ENCODE peak calls at places on chromosomes 7 and 10, in nine cellular contexts. N, B, W, E, L, G, K, Z and F are unnamed samples. For H3K4me1, the result is how much of the 10 kb centered on the place peaks cover.

GRCh38 chr10:78286675-78287074 is 253.0 kb downstream of the RPS24 start:
- DNase-seq in E (no peak), K (no peak), N (no peak), L (no peak), Z (no peak), G (no peak), B (no peak), W (no peak), F (no peak)

GRCh38 chr10:29254123-29255046 is 34.5 kb upstream of the LYZL1 start:
- DNase-seq in Z (peak), N (no peak), K (peak), E (peak), L (peak), G (peak), W (no peak), B (peak), F (no peak)

GRCh38 chr7:55170335-55170734 is 151.5 kb downstream of the EGFR start:
- DNase-seq in K (no peak), G (no peak), E (no peak), L (no peak), N (no peak), B (no peak), Z (no peak), W (no peak), F (no peak)

GRCh38 chr10:36676321-36677169 is 448.9 kb upstream of the ANKRD30A start:
- DNase-seq in K (no peak), N (no peak), L (no peak), W (no peak), B (peak), G (peak), E (peak), Z (no peak), F (no peak)

GRCh38 chr7:122944682-122945303 is 50.7 kb downstream of the TAS2R16 start:
- DNase-seq in L (no peak), W (no peak), E (no peak), B (no peak), N (no peak), G (peak), K (no peak), Z (no peak), F (no peak)

GRCh38 chr7:140568021-140568813 is 72.4 kb downstream of the DENND2A start:
- DNase-seq in L (no peak), K (no peak), Z (no peak), G (no peak), N (no peak), E (no peak), W (no peak), B (no peak), F (no peak)

GRCh38 chr7:100968650-100969049 is 715 bp upstream of the MUC12 start:
- DNase-seq in L (no peak), E (no peak), W (no peak), B (no peak), N (no peak), G (no peak), K (no peak), Z (no peak), F (no peak)

GRCh38 chr10:50393784-50394183 is 142.5 kb upstream of the ASAH2 start:
- DNase-seq in N (no peak), W (no peak), Z (no peak), E (no peak), G (peak), B (peak), K (peak), L (no peak), F (no peak)

GRCh38 chr10:115844592-115844991 is 428.4 kb downstream of the GFRA1 start:
- DNase-seq in W (peak), L (no peak), E (peak), Z (peak), G (peak), B (peak), K (no peak), N (no peak), F (no peak)

GRCh38 chr10:99880071-99880835 is 97.8 kb downstream of the ABCC2 start:
- DNase-seq in L (no peak), B (peak), E (no peak), Z (no peak), W (peak), K (no peak), N (no peak), G (no peak), F (no peak)

GRCh38 chr10:20916976-20917375 is 19.9 kb upstream of the NEBL start:
- DNase-seq in G (no peak), B (no peak), K (no peak), N (no peak), L (no peak), W (no peak), Z (no peak), E (no peak), F (no peak)
- H3K4me3 ChIP-seq in G (no peak), B (no peak), K (no peak), N (no peak), L (no peak), W (no peak), Z (no peak), E (no peak), F (no peak)

GRCh38 chr7:5827755-5828154 is 46.3 kb upstream of the RNF216 start:
- DNase-seq in K (peak), B (peak), E (peak), L (peak), Z (peak), N (no peak), G (no peak), W (no peak), F (no peak)

DNA sequence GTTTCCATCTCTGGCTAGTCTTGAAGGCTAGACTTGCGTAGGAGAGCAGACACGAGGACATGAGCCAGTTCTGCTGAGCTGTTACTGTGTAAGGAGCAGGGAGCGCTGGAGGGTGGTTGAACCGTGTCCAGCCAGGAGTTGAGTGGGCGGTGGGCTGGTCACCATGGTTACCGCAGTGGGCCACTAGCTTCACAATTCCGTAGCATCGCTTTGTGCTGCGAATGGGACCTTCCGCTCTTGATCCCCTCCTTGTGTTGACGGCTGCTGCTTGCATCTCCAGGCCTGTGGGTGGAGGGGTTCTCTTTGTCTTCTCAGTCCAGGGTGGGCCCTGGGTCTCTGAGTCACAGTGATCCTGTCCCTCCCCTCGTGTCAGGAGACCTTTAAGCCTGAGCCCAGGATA is 49.4 kb upstream of the OCM start:
- DNase-seq in G (peak), N (no peak), W (peak), L (peak), K (no peak), B (peak), Z (peak), E (no peak), F (peak)
- H3K4me1 ChIP-seq in G (under half), N (under half), W (under half), L (under half), K (under half), B (under half), Z (under half), E (under half), F (under half)

GRCh38 chr7:47170516-47170915 is 411.4 kb downstream of the TNS3 start:
- DNase-seq in Z (no peak), N (no peak), K (peak), L (no peak), W (no peak), E (no peak), B (peak), G (no peak), F (no peak)
- TF ChIP-seq CTCF in Z (peak), N (no peak), K (peak), L (peak), W (no peak), E (peak), B (peak), G (peak), F (no peak)

DNA sequence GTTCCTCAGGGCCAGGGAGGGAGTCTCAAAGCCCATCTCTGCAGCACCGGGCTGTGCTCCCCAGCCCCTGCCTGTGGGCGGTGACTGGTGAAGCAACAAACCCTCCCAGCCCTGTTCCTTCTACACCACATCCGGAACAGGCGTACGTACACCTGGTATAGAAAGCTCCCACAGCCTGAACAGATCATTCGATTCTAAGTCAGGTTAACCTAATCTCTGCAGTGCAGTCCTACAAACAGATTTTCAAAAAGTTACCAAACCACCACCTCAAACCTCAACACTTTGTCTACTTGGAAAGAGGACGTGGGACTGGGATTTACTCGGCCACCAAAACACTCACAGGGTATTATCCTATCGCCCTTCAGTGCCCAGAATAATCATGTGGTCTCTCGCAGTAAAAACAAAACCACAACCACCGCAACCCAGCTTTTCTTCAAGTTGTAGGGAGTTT is 238.4 kb downstream of the DIP2C start:
- DNase-seq in L (no peak), N (peak), B (no peak), K (no peak), Z (no peak), G (peak), E (no peak), W (no peak), F (no peak)
- H3K4me3 ChIP-seq in L (no peak), N (no peak), B (no peak), K (no peak), Z (no peak), G (no peak), E (no peak), W (no peak), F (no peak)

GRCh38 chr7:30282735-30283134 is 1.7 kb upstream of the ZNRF2 start:
- DNase-seq in W (no peak), L (no peak), Z (no peak), E (no peak), K (no peak), N (no peak), B (no peak), G (no peak), F (no peak)

GRCh38 chr7:30278849-30279505 is 5.4 kb upstream of the ZNRF2 start:
- DNase-seq in E (no peak), W (no peak), K (no peak), B (no peak), G (no peak), N (no peak), Z (no peak), L (no peak), F (no peak)

GRCh38 chr7:30281791-30282190 is 2.6 kb upstream of the ZNRF2 start:
- DNase-seq in L (no peak), G (no peak), B (no peak), W (no peak), N (no peak), Z (no peak), E (no peak), K (no peak), F (no peak)

GRCh38 chr7:30280631-30281030 is 3.8 kb upstream of the ZNRF2 start:
- DNase-seq in W (no peak), K (no peak), E (no peak), B (no peak), G (no peak), Z (no peak), L (no peak), N (no peak), F (no peak)

DNA sequence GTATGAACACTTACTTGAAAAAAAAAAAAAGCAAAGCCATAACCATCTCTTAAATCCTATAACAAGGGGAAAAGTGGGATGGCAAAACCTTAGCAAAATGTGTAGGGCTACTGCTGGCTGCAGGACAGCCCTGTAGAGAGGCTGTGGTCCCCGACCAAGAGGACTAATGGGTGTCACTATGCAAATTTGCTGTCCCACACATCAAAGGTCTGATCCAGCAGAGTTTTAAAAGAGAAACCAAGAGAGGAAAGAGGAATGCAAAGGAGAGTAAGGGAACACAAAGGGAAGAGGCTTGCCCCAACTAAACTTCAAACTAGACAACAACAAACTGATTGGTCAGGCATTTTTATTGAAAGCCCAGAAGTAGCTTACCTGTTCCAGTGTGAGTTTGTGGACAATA is 3.1 kb upstream of the ZNRF2 start:
- DNase-seq in Z (no peak), G (no peak), N (no peak), L (peak), E (no peak), W (no peak), B (no peak), K (no peak), F (no peak)
- H3K4me1 ChIP-seq in Z (under half), G (under half), N (under half), L (under half), E (under half), W (under half), B (under half), K (under half), F (under half)